ENCODE peak calls at places on chromosomes 11 and 22, in ten cellular contexts. Z, V, J, O, P, A, R, T, H and K are unnamed samples.
A peak's percentile ranks its signal among the peaks of the same experiment; 100 is the strongest.

GRCh38 chr11:10931761-10932700 is 74.2 kb upstream of the ZBED5 start:
- DNase-seq in J (peak; percentile 42), A (no peak), T (no peak), Z (peak; percentile 1), R (no peak), P (peak; percentile 31), O (no peak), H (no peak), V (no peak), K (no peak)

GRCh38 chr11:31805629-31806185 is 5.4 kb downstream of the PAX6 start:
- DNase-seq in R (no peak), A (no peak), Z (no peak), P (peak; percentile 16), H (no peak), T (no peak), V (no peak), O (no peak), J (peak; percentile 40), K (no peak)

GRCh38 chr11:61918251-61919112 is 1.1 kb upstream of the RAB3IL1 start:
- DNase-seq in V (peak; percentile 18), A (no peak), H (no peak), T (no peak), P (no peak), R (no peak), Z (no peak), O (no peak), J (peak; percentile 25), K (peak; percentile 66)

GRCh38 chr22:29870574-29870973 is 12.4 kb upstream of the MTMR3 start:
- DNase-seq in R (no peak), T (no peak), V (no peak), O (no peak), A (no peak), J (no peak), P (no peak), Z (peak; percentile 52), H (no peak), K (peak; percentile 51)

GRCh38 chr11:95556011-95556341 is 233.6 kb downstream of the FAM76B start:
- DNase-seq in O (no peak), H (no peak), Z (no peak), T (no peak), P (no peak), A (no peak), J (no peak), V (no peak), R (no peak), K (no peak)

GRCh38 chr11:112157274-112157766 is 6.6 kb downstream of the IL18 start:
- DNase-seq in O (no peak), T (peak; percentile 95), Z (peak; percentile 98), A (no peak), P (no peak), V (no peak), J (no peak), R (peak; percentile 31), H (peak; percentile 40), K (peak; percentile 99)

GRCh38 chr11:125869526-125869925 is 17.9 kb upstream of the HYLS1 start:
- DNase-seq in V (no peak), H (no peak), Z (no peak), T (no peak), R (no peak), A (no peak), J (no peak), O (no peak), P (no peak), K (no peak)

GRCh38 chr11:133787379-133788103 is 57.8 kb downstream of the SPATA19 start:
- DNase-seq in H (peak; percentile 20), T (no peak), A (no peak), O (no peak), Z (no peak), V (no peak), P (no peak), J (no peak), R (no peak), K (no peak)

GRCh38 chr11:69286358-69287327 is 7.3 kb upstream of the MYEOV start:
- DNase-seq in H (no peak), A (no peak), T (no peak), O (no peak), P (no peak), V (no peak), R (no peak), J (no peak), Z (no peak), K (no peak)

GRCh38 chr11:62796281-62796680 is 4.5 kb upstream of the TMEM223 start:
- DNase-seq in T (no peak), R (no peak), A (no peak), O (no peak), H (no peak), J (no peak), V (no peak), Z (no peak), P (no peak), K (no peak)

GRCh38 chr11:11966354-11966741 is 42.1 kb downstream of the DKK3 start:
- DNase-seq in V (no peak), Z (no peak), P (no peak), T (no peak), A (no peak), R (no peak), O (no peak), J (no peak), H (no peak), K (no peak)

GRCh38 chr11:62409831-62410230 is 9.0 kb upstream of the SCGB1A1 start:
- DNase-seq in J (no peak), V (no peak), O (no peak), Z (no peak), R (no peak), T (no peak), H (no peak), P (no peak), A (no peak), K (no peak)

GRCh38 chr22:48756146-48757111 is 1071.2 kb downstream of the BRD1 start:
- DNase-seq in P (no peak), A (no peak), H (no peak), V (peak; percentile 16), Z (no peak), R (no peak), O (no peak), J (no peak), T (no peak), K (no peak)

GRCh38 chr11:74678041-74678440 is 53.2 kb downstream of the CHRDL2 start:
- DNase-seq in P (no peak), J (peak; percentile 1), V (no peak), T (no peak), Z (no peak), A (no peak), O (no peak), R (no peak), H (no peak), K (no peak)

GRCh38 chr11:292211-293121 is 3.5 kb downstream of the PGGHG start:
- DNase-seq in A (no peak), T (no peak), P (peak; percentile 48), J (no peak), Z (no peak), H (peak; percentile 13), V (no peak), R (no peak), O (no peak), K (no peak)

GRCh38 chr22:38649841-38650522 is 6.2 kb downstream of the FAM227A start:
- DNase-seq in V (no peak), A (no peak), R (no peak), Z (no peak), T (no peak), P (no peak), O (no peak), H (no peak), J (no peak), K (no peak)

GRCh38 chr11:21707116-21707769 is 485.6 kb upstream of the ANO5 start:
- DNase-seq in A (no peak), H (no peak), V (no peak), O (no peak), T (no peak), R (no peak), J (no peak), P (no peak), Z (no peak), K (no peak)

GRCh38 chr11:2725367-2726300 is 25.8 kb upstream of the KCNQ1OT1 start:
- DNase-seq in Z (no peak), O (no peak), A (no peak), R (no peak), H (no peak), V (no peak), P (no peak), J (no peak), T (no peak), K (peak; percentile 43)

GRCh38 chr11:1206391-1207271 is 16.2 kb upstream of the MUC5B start:
- DNase-seq in V (no peak), P (no peak), T (no peak), J (no peak), Z (no peak), A (no peak), O (no peak), R (no peak), H (peak; percentile 8), K (no peak)

GRCh38 chr22:48492371-48493320 is 1335.0 kb downstream of the BRD1 start:
- DNase-seq in A (peak; percentile 78), O (peak; percentile 16), P (no peak), V (peak; percentile 53), J (peak; percentile 89), Z (peak; percentile 42), R (no peak), H (peak; percentile 62), T (peak; percentile 21), K (peak; percentile 84)

GRCh38 chr11:13277719-13278619 is at the start of gene BMAL1:
- DNase-seq in J (peak; percentile 70), O (peak; percentile 44), T (no peak), P (peak; percentile 69), V (peak; percentile 68), H (no peak), A (peak; percentile 26), R (no peak), Z (no peak), K (no peak)

GRCh38 chr11:56750190-56750589 is 1.7 kb upstream of the OR9G4 start:
- DNase-seq in J (no peak), H (no peak), O (no peak), T (no peak), A (no peak), R (no peak), Z (no peak), P (no peak), V (no peak), K (no peak)

GRCh38 chr22:33455036-33455435 is 396.9 kb upstream of the SYN3 start:
- DNase-seq in T (no peak), Z (no peak), V (no peak), R (no peak), P (no peak), A (no peak), O (no peak), J (no peak), H (no peak), K (no peak)

GRCh38 chr11:19519912-19520641 is 192.6 kb upstream of the NAV2 start:
- DNase-seq in R (no peak), O (no peak), V (no peak), T (no peak), P (no peak), H (no peak), A (no peak), Z (no peak), J (no peak), K (no peak)

GRCh38 chr11:113796663-113797259 is 17.2 kb downstream of the CLDN25 start:
- DNase-seq in Z (peak; percentile 33), J (peak; percentile 44), T (no peak), A (peak; percentile 17), H (peak; percentile 35), O (no peak), P (no peak), R (no peak), V (no peak), K (peak; percentile 57)

GRCh38 chr11:33701831-33702230 is 1.2 kb upstream of the C11orf91 start:
- DNase-seq in P (no peak), J (no peak), Z (no peak), A (no peak), H (no peak), T (peak; percentile 90), R (no peak), V (no peak), O (no peak), K (peak; percentile 81)

GRCh38 chr11:65436412-65437032 is 13.9 kb downstream of the NEAT1 start:
- DNase-seq in J (no peak), P (no peak), Z (peak; percentile 15), T (no peak), A (peak; percentile 22), H (no peak), V (no peak), R (no peak), O (no peak), K (peak; percentile 37)

GRCh38 chr11:391117-392017 is 2.6 kb upstream of the PKP3 start:
- DNase-seq in J (no peak), A (no peak), Z (no peak), V (no peak), O (no peak), H (no peak), P (no peak), T (no peak), R (no peak), K (no peak)